ENCODE peak calls at places on chromosomes 5 and 9, in six cellular contexts. One of them, this sample, is unnamed.

GRCh38 chr9:19114680-19115270 is 12.1 kb upstream of the HAUS6 start:
- DNase-seq in HTR-8/SVneo: no peak
- DNase-seq in activated T-helper 1 cell treated with Interleukin-2 at 50 U/mL for 16 hours: no peak
- DNase-seq in tibial artery: no peak
- DNase-seq in stimulated activated CD4-positive, alpha-beta T cell treated with anti-CD3 and anti-CD28 coated beads, Interleukin-1b, Interleukin-23, amount 100 ng/mL, for 1 hour: no peak
- DNase-seq in anterior cingulate cortex: no peak
- DNase-seq in this sample: peak; percentile 34

GRCh38 chr9:98708103-98708932 is 417 bp downstream of the GABBR2 start:
- DNase-seq in tibial artery: no peak
- DNase-seq in anterior cingulate cortex: no peak
- DNase-seq in activated T-helper 1 cell treated with Interleukin-2 at 50 U/mL for 16 hours: no peak
- DNase-seq in stimulated activated CD4-positive, alpha-beta T cell treated with anti-CD3 and anti-CD28 coated beads, Interleukin-1b, Interleukin-23, amount 100 ng/mL, for 1 hour: no peak
- DNase-seq in HTR-8/SVneo: no peak
- DNase-seq in this sample: peak; percentile 14

GRCh38 chr9:35962126-35962906 is 4.4 kb upstream of the OR2S2 start:
- DNase-seq in tibial artery: no peak
- DNase-seq in anterior cingulate cortex: no peak
- DNase-seq in activated T-helper 1 cell treated with Interleukin-2 at 50 U/mL for 16 hours: no peak
- DNase-seq in stimulated activated CD4-positive, alpha-beta T cell treated with anti-CD3 and anti-CD28 coated beads, Interleukin-1b, Interleukin-23, amount 100 ng/mL, for 1 hour: no peak
- DNase-seq in HTR-8/SVneo: no peak
- DNase-seq in this sample: no peak

GRCh38 chr9:134664446-134664845 is 22.8 kb downstream of the COL5A1 start:
- DNase-seq in stimulated activated CD4-positive, alpha-beta T cell treated with anti-CD3 and anti-CD28 coated beads, Interleukin-1b, Interleukin-23, amount 100 ng/mL, for 1 hour: no peak
- DNase-seq in anterior cingulate cortex: no peak
- DNase-seq in tibial artery: no peak
- DNase-seq in HTR-8/SVneo: no peak
- DNase-seq in activated T-helper 1 cell treated with Interleukin-2 at 50 U/mL for 16 hours: no peak
- DNase-seq in this sample: no peak

GRCh38 chr5:141412853-141413539 is at the start of gene PCDHGA10:
- DNase-seq in tibial artery: peak; percentile 41
- DNase-seq in anterior cingulate cortex: no peak
- DNase-seq in stimulated activated CD4-positive, alpha-beta T cell treated with anti-CD3 and anti-CD28 coated beads, Interleukin-1b, Interleukin-23, amount 100 ng/mL, for 1 hour: no peak
- DNase-seq in HTR-8/SVneo: peak; percentile 48
- DNase-seq in activated T-helper 1 cell treated with Interleukin-2 at 50 U/mL for 16 hours: peak; percentile 21
- DNase-seq in this sample: peak; percentile 72

GRCh38 chr5:17411436-17411835 is 86.6 kb upstream of the TAF11L2 start:
- DNase-seq in stimulated activated CD4-positive, alpha-beta T cell treated with anti-CD3 and anti-CD28 coated beads, Interleukin-1b, Interleukin-23, amount 100 ng/mL, for 1 hour: no peak
- DNase-seq in HTR-8/SVneo: no peak
- DNase-seq in activated T-helper 1 cell treated with Interleukin-2 at 50 U/mL for 16 hours: no peak
- DNase-seq in anterior cingulate cortex: no peak
- DNase-seq in tibial artery: no peak
- DNase-seq in this sample: no peak

GRCh38 chr5:1412621-1413020 is 32.6 kb downstream of the SLC6A3 start:
- DNase-seq in HTR-8/SVneo: no peak
- DNase-seq in tibial artery: peak; percentile 3
- DNase-seq in stimulated activated CD4-positive, alpha-beta T cell treated with anti-CD3 and anti-CD28 coated beads, Interleukin-1b, Interleukin-23, amount 100 ng/mL, for 1 hour: no peak
- DNase-seq in activated T-helper 1 cell treated with Interleukin-2 at 50 U/mL for 16 hours: no peak
- DNase-seq in anterior cingulate cortex: no peak
- DNase-seq in this sample: no peak

GRCh38 chr5:79143684-79144379 is 32.2 kb downstream of the BHMT start:
- DNase-seq in anterior cingulate cortex: peak; percentile 15
- DNase-seq in HTR-8/SVneo: no peak
- DNase-seq in tibial artery: no peak
- DNase-seq in stimulated activated CD4-positive, alpha-beta T cell treated with anti-CD3 and anti-CD28 coated beads, Interleukin-1b, Interleukin-23, amount 100 ng/mL, for 1 hour: no peak
- DNase-seq in activated T-helper 1 cell treated with Interleukin-2 at 50 U/mL for 16 hours: no peak
- DNase-seq in this sample: no peak

GRCh38 chr5:170164921-170165320 is 59.2 kb downstream of the FOXI1 start:
- DNase-seq in activated T-helper 1 cell treated with Interleukin-2 at 50 U/mL for 16 hours: no peak
- DNase-seq in tibial artery: no peak
- DNase-seq in HTR-8/SVneo: no peak
- DNase-seq in anterior cingulate cortex: no peak
- DNase-seq in stimulated activated CD4-positive, alpha-beta T cell treated with anti-CD3 and anti-CD28 coated beads, Interleukin-1b, Interleukin-23, amount 100 ng/mL, for 1 hour: no peak
- DNase-seq in this sample: no peak

GRCh38 chr5:18745591-18745987 is 1111.3 kb downstream of the TAF11L14 start:
- DNase-seq in HTR-8/SVneo: peak; percentile 18
- DNase-seq in anterior cingulate cortex: no peak
- DNase-seq in activated T-helper 1 cell treated with Interleukin-2 at 50 U/mL for 16 hours: no peak
- DNase-seq in stimulated activated CD4-positive, alpha-beta T cell treated with anti-CD3 and anti-CD28 coated beads, Interleukin-1b, Interleukin-23, amount 100 ng/mL, for 1 hour: no peak
- DNase-seq in tibial artery: no peak
- DNase-seq in this sample: no peak

GRCh38 chr9:92977279-92977678 is 30.0 kb downstream of the FGD3 start:
- DNase-seq in HTR-8/SVneo: no peak
- DNase-seq in anterior cingulate cortex: no peak
- DNase-seq in activated T-helper 1 cell treated with Interleukin-2 at 50 U/mL for 16 hours: no peak
- DNase-seq in stimulated activated CD4-positive, alpha-beta T cell treated with anti-CD3 and anti-CD28 coated beads, Interleukin-1b, Interleukin-23, amount 100 ng/mL, for 1 hour: no peak
- DNase-seq in tibial artery: no peak
- DNase-seq in this sample: no peak

This sample was measured in endothelial cell of umbilical vein.